ENCODE peak calls at places on chromosomes 2 and 18, in eight cellular contexts. H is Peyer's patch; W is GM23248; A is mucosa of descending colon; T is heart left ventricle; R is HAP-1; C is CD4-positive, CD25-positive, alpha-beta regulatory T cell; D is effector memory CD4-positive, alpha-beta T cell. F is an unnamed sample.

GRCh38 chr2:168666339-168666738 is 136.1 kb upstream of the NOSTRIN start:
- DNase-seq in H (no peak), W (peak; percentile 49), A (no peak), T (no peak), R (no peak), C (no peak), D (no peak), F (no peak)

GRCh38 chr2:60552096-60552850 is 1.2 kb downstream of the BCL11A start:
- DNase-seq in H (peak; percentile 74), W (peak; percentile 62), A (no peak), T (peak; percentile 16), R (peak; percentile 34), C (no peak), D (no peak), F (no peak)

GRCh38 chr2:197556456-197556855 is 40.6 kb downstream of the MOB4 start:
- DNase-seq in H (no peak), W (peak; percentile 44), A (no peak), T (no peak), R (no peak), C (no peak), D (no peak), F (no peak)

GRCh38 chr2:222424729-222425671 is 657 bp downstream of the SGPP2 start:
- DNase-seq in H (peak; percentile 71), W (no peak), A (peak; percentile 58), T (no peak), R (no peak), C (peak; percentile 37), D (peak; percentile 23), F (peak; percentile 73)

GRCh38 chr2:185219981-185220380 is 518.6 kb upstream of the FSIP2 start:
- DNase-seq in H (no peak), W (no peak), A (no peak), T (no peak), R (no peak), C (no peak), D (no peak), F (no peak)

GRCh38 chr18:24466766-24467165 is 6.3 kb downstream of the HRH4 start:
- DNase-seq in H (no peak), W (no peak), A (no peak), T (no peak), R (no peak), C (no peak), D (no peak), F (no peak)

GRCh38 chr2:206115026-206115578 is 29.1 kb upstream of the INO80D start:
- DNase-seq in H (no peak), W (no peak), A (no peak), T (no peak), R (no peak), C (no peak), D (no peak), F (no peak)

GRCh38 chr2:38933653-38934052 is 44.0 kb downstream of the ARHGEF33 start:
- DNase-seq in H (no peak), W (peak; percentile 82), A (no peak), T (no peak), R (no peak), C (no peak), D (no peak), F (no peak)

GRCh38 chr2:70552501-70553333 is 909 bp downstream of the TGFA start:
- DNase-seq in H (peak; percentile 61), W (peak; percentile 45), A (peak; percentile 32), T (no peak), R (no peak), C (no peak), D (no peak), F (no peak)

GRCh38 chr2:132815522-132815921 is 145.5 kb upstream of the LYPD1 start:
- DNase-seq in H (no peak), W (peak; percentile 77), A (no peak), T (no peak), R (no peak), C (no peak), D (no peak), F (peak; percentile 81)

GRCh38 chr2:136154384-136154783 is 36.4 kb upstream of the CXCR4 start:
- DNase-seq in H (no peak), W (no peak), A (no peak), T (no peak), R (no peak), C (no peak), D (no peak), F (no peak)

GRCh38 chr2:68352651-68353386 is 12.3 kb upstream of the PLEK start:
- DNase-seq in H (no peak), W (peak; percentile 65), A (no peak), T (no peak), R (no peak), C (no peak), D (no peak), F (peak; percentile 11)

GRCh38 chr18:48813833-48814489 is 136.8 kb downstream of the SMAD7 start:
- DNase-seq in H (no peak), W (no peak), A (peak; percentile 76), T (no peak), R (no peak), C (peak; percentile 39), D (peak; percentile 64), F (peak; percentile 79)

GRCh38 chr2:230441188-230441897 is 25.3 kb downstream of the SP100 start:
- DNase-seq in H (no peak), W (peak; percentile 54), A (peak; percentile 18), T (no peak), R (no peak), C (peak; percentile 16), D (peak; percentile 28), F (peak; percentile 47)

GRCh38 chr2:237749002-237749401 is 49.6 kb upstream of the RBM44 start:
- DNase-seq in H (no peak), W (no peak), A (no peak), T (no peak), R (no peak), C (no peak), D (no peak), F (no peak)

GRCh38 chr2:163345795-163346573 is 389.8 kb downstream of the FIGN start:
- DNase-seq in H (no peak), W (peak; percentile 69), A (peak; percentile 33), T (peak; percentile 10), R (peak; percentile 82), C (no peak), D (no peak), F (peak; percentile 68)

GRCh38 chr2:238378230-238379095 is 48.3 kb upstream of the ASB1 start:
- DNase-seq in H (no peak), W (no peak), A (no peak), T (no peak), R (no peak), C (no peak), D (no peak), F (no peak)

DNA sequence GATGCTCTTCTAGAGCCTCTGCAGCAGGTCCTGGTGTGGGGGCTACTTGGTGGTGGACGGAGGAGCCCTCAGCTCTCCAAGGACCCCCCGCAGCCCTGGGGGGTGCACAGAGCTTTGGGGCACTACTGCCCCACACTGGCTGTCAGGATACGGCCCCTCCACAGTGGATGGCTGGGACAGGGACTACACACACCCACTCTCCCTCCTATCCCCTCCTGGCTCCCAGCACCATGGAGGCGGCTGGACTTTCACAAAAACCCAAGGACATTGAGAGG is 12.6 kb downstream of the GPR35 start:
- DNase-seq in H (no peak), W (no peak), A (no peak), T (no peak), R (no peak), C (no peak), D (no peak), F (peak; percentile 55)
- H3K9me3 ChIP-seq in H (peaks cover 10% of the 10 kb centered on the region), W (no peaks in the 10 kb centered on the region), A (peaks cover 11% of the 10 kb centered on the region), T (peaks cover 8% of the 10 kb centered on the region), R (peaks cover 12% of the 10 kb centered on the region), C (peaks cover 5% of the 10 kb centered on the region), D (peaks cover 7% of the 10 kb centered on the region), F (peaks cover 3% of the 10 kb centered on the region)

GRCh38 chr2:600542-601386 is 76.4 kb downstream of the TMEM18 start:
- DNase-seq in H (no peak), W (no peak), A (no peak), T (no peak), R (no peak), C (no peak), D (no peak), F (no peak)
- H3K9me3 ChIP-seq in H (no peaks in the 10 kb centered on the region), W (no peaks in the 10 kb centered on the region), A (no peaks in the 10 kb centered on the region), T (no peaks in the 10 kb centered on the region), R (no peaks in the 10 kb centered on the region), C (no peaks in the 10 kb centered on the region), D (no peaks in the 10 kb centered on the region), F (no peaks in the 10 kb centered on the region)

GRCh38 chr2:229245013-229245412 is 26.1 kb downstream of the PID1 start:
- DNase-seq in H (no peak), W (no peak), A (no peak), T (no peak), R (no peak), C (no peak), D (no peak), F (no peak)

GRCh38 chr2:229246334-229246733 is 24.8 kb downstream of the PID1 start:
- DNase-seq in H (no peak), W (no peak), A (no peak), T (no peak), R (no peak), C (no peak), D (no peak), F (no peak)

GRCh38 chr2:229243880-229244560 is 27.1 kb downstream of the PID1 start:
- DNase-seq in H (no peak), W (no peak), A (no peak), T (no peak), R (no peak), C (no peak), D (no peak), F (no peak)

GRCh38 chr2:229237270-229237669 is 33.8 kb downstream of the PID1 start:
- DNase-seq in H (no peak), W (no peak), A (no peak), T (no peak), R (no peak), C (no peak), D (no peak), F (no peak)

GRCh38 chr2:229240984-229241491 is 30.0 kb downstream of the PID1 start:
- DNase-seq in H (no peak), W (no peak), A (no peak), T (no peak), R (no peak), C (no peak), D (no peak), F (no peak)
- H3K9me3 ChIP-seq in H (no peaks in the 10 kb centered on the region), W (no peaks in the 10 kb centered on the region), A (peaks cover 16% of the 10 kb centered on the region), T (peaks cover 38% of the 10 kb centered on the region), R (no peaks in the 10 kb centered on the region), C (peaks cover 2% of the 10 kb centered on the region), D (no peaks in the 10 kb centered on the region), F (no peaks in the 10 kb centered on the region)

GRCh38 chr18:79901665-79902064 is 49.8 kb downstream of the SLC66A2 start:
- DNase-seq in H (no peak), W (no peak), A (no peak), T (no peak), R (no peak), C (no peak), D (no peak), F (peak; percentile 65)

GRCh38 chr18:79897940-79898625 is 53.4 kb downstream of the SLC66A2 start:
- DNase-seq in H (peak; percentile 33), W (no peak), A (no peak), T (no peak), R (no peak), C (no peak), D (no peak), F (peak; percentile 48)

GRCh38 chr18:79898952-79899608 is 52.4 kb downstream of the SLC66A2 start:
- DNase-seq in H (peak; percentile 47), W (no peak), A (no peak), T (no peak), R (no peak), C (no peak), D (no peak), F (peak; percentile 34)

GRCh38 chr18:79900610-79901570 is 50.6 kb downstream of the SLC66A2 start:
- DNase-seq in H (peak; percentile 43), W (no peak), A (no peak), T (no peak), R (no peak), C (no peak), D (no peak), F (peak; percentile 77)

GRCh38 chr18:79899609-79900435 is 51.6 kb downstream of the SLC66A2 start:
- DNase-seq in H (peak; percentile 42), W (no peak), A (no peak), T (no peak), R (no peak), C (no peak), D (no peak), F (peak; percentile 65)
- H3K9me3 ChIP-seq in H (peaks cover 9% of the 10 kb centered on the region), W (peaks cover 2% of the 10 kb centered on the region), A (peaks cover 57% of the 10 kb centered on the region), T (peaks cover 34% of the 10 kb centered on the region), R (no peaks in the 10 kb centered on the region), C (peaks cover 19% of the 10 kb centered on the region), D (no peaks in the 10 kb centered on the region), F (peaks cover 10% of the 10 kb centered on the region)

F was measured in osteoblast.